ENCODE peak calls at places on chromosomes 13 and 19, in eight cellular contexts. L is RWPE2, Z is IMR-90, X is mucosa of descending colon, S is HL-60, B is suprapubic skin, E is OCI-LY7, U is mammary epithelial cell. C is an unnamed sample.

GRCh38 chr13:41008349-41008980 is 10.7 kb downstream of the ELF1 start:
- DNase-seq in S (no peak), X (no peak), L (no peak), U (peak), Z (peak), B (no peak), E (no peak), C (peak)

GRCh38 chr19:19514215-19514633 is 1.1 kb downstream of the TSSK6 start:
- DNase-seq in B (peak), X (peak), E (no peak), L (no peak), Z (no peak), S (no peak), U (no peak), C (peak)

GRCh38 chr19:30077851-30078355 is 135.9 kb downstream of the URI1 start:
- DNase-seq in B (peak), L (no peak), Z (no peak), U (no peak), S (no peak), E (no peak), X (peak), C (no peak)

GRCh38 chr19:23294141-23294540 is 43.9 kb upstream of the ZNF724 start:
- DNase-seq in S (no peak), L (no peak), B (no peak), X (no peak), E (no peak), Z (no peak), U (no peak), C (no peak)

GRCh38 chr19:13579388-13580060 is 73.2 kb upstream of the CACNA1A start:
- DNase-seq in B (no peak), L (no peak), E (no peak), S (no peak), X (no peak), U (no peak), Z (peak), C (peak)

GRCh38 chr19:17246681-17247425 is 1.1 kb upstream of the NR2F6 start:
- DNase-seq in B (no peak), X (peak), U (peak), S (no peak), L (no peak), E (no peak), Z (peak), C (peak)

GRCh38 chr19:1524206-1524971 is 512 bp downstream of the PLK5 start:
- DNase-seq in B (no peak), L (no peak), E (no peak), U (no peak), S (no peak), X (no peak), Z (no peak), C (no peak)

GRCh38 chr19:29629836-29630534 is 23.9 kb downstream of the POP4 start:
- DNase-seq in E (no peak), U (no peak), S (no peak), B (peak), L (no peak), X (no peak), Z (no peak), C (no peak)

GRCh38 chr13:44117351-44117750 is 237.6 kb downstream of the LACC1 start:
- DNase-seq in U (no peak), X (no peak), B (no peak), Z (peak), E (peak), L (no peak), S (no peak), C (no peak)

GRCh38 chr19:46728208-46728607 is 11.3 kb upstream of the PRKD2 start:
- DNase-seq in X (no peak), E (no peak), B (no peak), U (no peak), L (no peak), S (no peak), Z (no peak), C (no peak)

GRCh38 chr19:1211494-1212234 is 6.1 kb downstream of the STK11 start:
- DNase-seq in X (peak), Z (no peak), U (peak), S (no peak), L (peak), B (no peak), E (no peak), C (peak)

GRCh38 chr19:44741841-44742352 is 6.6 kb upstream of the BCL3 start:
- DNase-seq in Z (peak), L (peak), E (no peak), X (peak), U (peak), B (peak), S (peak), C (peak)

GRCh38 chr13:111335263-111335662 is 14.8 kb downstream of the TEX29 start:
- DNase-seq in S (no peak), X (no peak), Z (no peak), U (no peak), E (no peak), L (no peak), B (no peak), C (no peak)

GRCh38 chr19:12763100-12763499 is 11.5 kb downstream of the BEST2 start:
- DNase-seq in S (no peak), Z (no peak), U (no peak), L (no peak), E (no peak), B (no peak), X (no peak), C (no peak)

GRCh38 chr13:78443839-78444238 is 159.5 kb downstream of the POU4F1 start:
- DNase-seq in E (no peak), U (no peak), L (no peak), Z (no peak), X (no peak), B (no peak), S (no peak), C (no peak)

GRCh38 chr19:35928507-35928906 is 7.7 kb upstream of the LRFN3 start:
- DNase-seq in E (peak), L (no peak), U (no peak), S (no peak), B (no peak), X (no peak), Z (no peak), C (no peak)

GRCh38 chr19:35931161-35931873 is 4.9 kb upstream of the LRFN3 start:
- DNase-seq in L (peak), B (peak), U (peak), X (peak), E (peak), Z (peak), S (peak), C (peak)

GRCh38 chr19:35935911-35936737 is at the start of gene LRFN3:
- DNase-seq in X (peak), L (no peak), E (peak), S (no peak), Z (peak), B (peak), U (peak), C (peak)

GRCh38 chr19:35932291-35932936 is 3.8 kb upstream of the LRFN3 start:
- DNase-seq in Z (no peak), L (no peak), U (no peak), S (no peak), X (peak), B (no peak), E (no peak), C (no peak)

DNA sequence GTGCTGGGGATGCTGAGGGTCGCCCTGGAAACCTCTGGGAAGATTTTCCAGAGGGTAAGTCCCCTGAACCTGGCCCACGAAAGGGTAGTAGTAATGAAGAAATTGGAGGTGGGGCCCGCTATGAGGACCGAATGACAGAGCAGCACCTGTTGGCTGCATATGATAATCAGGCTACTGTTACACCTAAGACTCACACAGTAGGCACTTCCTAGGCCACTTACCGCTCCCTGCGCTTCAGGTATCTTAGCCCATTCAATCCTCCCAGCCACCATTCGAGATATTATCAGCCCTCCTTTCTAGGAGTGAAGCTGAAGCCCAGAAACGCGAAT is 4.3 kb upstream of the LRFN3 start:
- DNase-seq in E (no peak), X (no peak), Z (no peak), U (no peak), S (no peak), B (no peak), L (no peak), C (no peak)
- H3K4me3 ChIP-seq in E (peak), X (no peak), Z (no peak), U (no peak), S (no peak), B (no peak), L (no peak), C (no peak)

DNA sequence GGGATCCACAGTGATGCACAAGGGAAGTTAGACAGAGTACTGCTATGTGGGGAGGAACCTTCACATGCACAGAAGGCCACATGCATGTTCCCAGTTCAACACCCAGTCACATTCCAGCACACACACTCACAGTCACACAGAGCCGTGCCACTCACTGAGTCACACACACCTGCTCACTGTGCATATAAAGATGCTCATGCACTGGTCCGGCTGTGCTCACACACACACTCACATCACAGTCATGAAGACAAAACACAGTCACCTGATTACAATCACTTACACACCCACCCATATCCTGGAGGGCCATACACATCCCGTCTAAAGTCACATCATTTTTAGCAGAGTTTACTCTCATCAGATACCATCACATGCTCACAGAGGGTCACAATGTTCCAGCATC is 478 bp downstream of the CLC start:
- DNase-seq in S (no peak), U (no peak), B (no peak), Z (no peak), E (no peak), X (no peak), L (no peak), C (no peak)
- TF ChIP-seq CTCF in S (no peak), U (no peak), B (no peak), Z (no peak), E (no peak), X (no peak), L (no peak), C (no peak)

DNA sequence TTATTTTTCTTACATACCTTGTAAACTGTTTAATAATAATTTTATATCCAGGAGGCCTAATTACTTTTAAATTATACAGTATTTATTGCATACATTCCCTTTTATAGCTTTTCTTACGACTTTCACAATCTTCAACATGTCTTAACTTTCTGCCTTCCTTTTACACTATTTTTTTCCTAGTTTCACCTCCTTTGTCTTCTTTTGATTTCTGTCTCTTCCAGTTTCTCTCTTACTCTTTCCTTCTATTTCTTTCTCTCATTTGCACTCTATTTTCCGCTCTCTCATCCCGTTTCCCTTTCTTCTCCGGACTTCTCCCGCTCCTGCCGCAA is 11.5 kb downstream of the ZNF552 start:
- DNase-seq in S (no peak), U (no peak), L (no peak), E (no peak), X (no peak), B (no peak), Z (no peak), C (no peak)
- H3K4me3 ChIP-seq in S (no peak), U (peak), L (peak), E (no peak), X (no peak), B (peak), Z (peak), C (peak)

GRCh38 chr19:48481846-48482639 is 12.9 kb downstream of the CYTH2 start:
- DNase-seq in B (no peak), S (no peak), Z (no peak), L (no peak), U (no peak), X (no peak), E (no peak), C (peak)
- TF ChIP-seq CTCF in B (no peak), S (no peak), Z (no peak), L (no peak), U (no peak), X (no peak), E (no peak), C (no peak)

DNA sequence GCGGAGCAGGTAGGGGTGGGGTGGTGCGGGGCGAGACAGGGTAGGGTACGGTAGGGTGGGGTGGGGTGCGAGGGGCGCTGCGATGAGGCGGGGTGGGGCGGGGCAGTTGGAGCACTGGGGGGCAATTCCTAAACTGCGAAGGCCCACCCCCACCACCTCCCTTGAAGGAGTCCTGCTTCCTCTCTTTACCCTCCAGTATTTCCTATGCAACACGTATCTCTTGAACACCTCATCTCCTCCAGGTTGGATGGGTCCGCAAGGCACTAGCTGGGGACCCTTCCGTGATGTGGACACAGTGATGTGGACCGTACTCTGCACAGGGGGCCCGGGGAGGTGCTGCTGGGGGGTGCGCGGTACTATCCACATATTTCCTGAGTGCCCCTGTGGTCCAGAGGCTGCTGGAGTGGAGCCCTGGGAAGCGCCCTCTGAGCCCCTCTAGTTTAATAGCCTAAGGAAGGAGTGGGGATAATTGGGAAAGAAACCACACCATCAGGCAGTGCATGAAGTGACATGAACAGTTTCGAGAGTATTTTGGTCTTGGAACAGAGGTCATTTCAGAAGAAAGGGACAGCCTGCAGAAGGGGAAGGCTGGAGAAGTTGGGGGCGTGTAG is 1.1 kb downstream of the IL17D start:
- DNase-seq in X (no peak), S (no peak), Z (no peak), B (no peak), E (no peak), U (no peak), L (no peak), C (no peak)
- H3K4me3 ChIP-seq in X (no peak), S (peak), Z (peak), B (peak), E (peak), U (no peak), L (no peak), C (peak)